ENCODE peak calls at places on chromosomes 13 and 19, in ten cellular contexts. W is heart right ventricle, C is GM23338, M is astrocyte of the cerebellum, I is fibroblast of lung, A is colonic mucosa, X is body of pancreas, P is choroid plexus epithelial cell, Y is AG10803, E is mucosa of descending colon. N is an unnamed sample.

GRCh38 chr19:48342841-48343540 is 17.6 kb downstream of the EMP3 start:
- DNase-seq in W (no peak), C (no peak), M (no peak), I (peak), A (no peak), X (no peak), P (peak), Y (peak), E (no peak), N (no peak)

GRCh38 chr19:19485161-19485997 is 30.0 kb downstream of the TSSK6 start:
- DNase-seq in W (peak), C (no peak), M (no peak), I (peak), A (no peak), X (no peak), P (peak), Y (peak), E (peak), N (peak)

GRCh38 chr13:24680258-24680920 is at the start of gene ATP12A:
- DNase-seq in W (no peak), C (peak), M (no peak), I (no peak), A (peak), X (peak), P (no peak), Y (no peak), E (no peak), N (no peak)

GRCh38 chr13:46620029-46620428 is 67.1 kb downstream of the LRCH1 start:
- DNase-seq in W (no peak), C (no peak), M (no peak), I (no peak), A (no peak), X (no peak), P (no peak), Y (no peak), E (no peak), N (no peak)

GRCh38 chr19:10699650-10700335 is 1.4 kb upstream of the QTRT1 start:
- DNase-seq in W (no peak), C (peak), M (peak), I (peak), A (peak), X (peak), P (peak), Y (peak), E (no peak), N (peak)

GRCh38 chr13:105587786-105588185 is 947.7 kb downstream of the EFNB2 start:
- DNase-seq in W (no peak), C (peak), M (no peak), I (peak), A (no peak), X (no peak), P (peak), Y (no peak), E (no peak), N (no peak)

GRCh38 chr19:50178859-50179537 is 15.9 kb upstream of the IZUMO2 start:
- DNase-seq in W (no peak), C (no peak), M (no peak), I (no peak), A (no peak), X (no peak), P (no peak), Y (no peak), E (no peak), N (no peak)

GRCh38 chr13:95698047-95698749 is 21.3 kb downstream of the DNAJC3 start:
- DNase-seq in W (no peak), C (peak), M (no peak), I (no peak), A (no peak), X (no peak), P (peak), Y (no peak), E (no peak), N (no peak)

GRCh38 chr19:14248578-14249011 is 42.6 kb upstream of the ADGRL1 start:
- DNase-seq in W (peak), C (peak), M (peak), I (peak), A (peak), X (no peak), P (peak), Y (peak), E (peak), N (peak)

GRCh38 chr13:45333973-45334922 is 6.7 kb downstream of the TPT1 start:
- DNase-seq in W (no peak), C (peak), M (no peak), I (peak), A (no peak), X (no peak), P (peak), Y (peak), E (no peak), N (peak)
- TF ChIP-seq CTCF in W (no peak), C (no peak), M (no peak), I (no peak), A (no peak), X (no peak), P (no peak), Y (no peak), E (no peak), N (no peak)

GRCh38 chr19:17243340-17243853 is 2.3 kb downstream of the NR2F6 start:
- DNase-seq in W (no peak), C (no peak), M (no peak), I (no peak), A (peak), X (peak), P (no peak), Y (no peak), E (peak), N (no peak)

GRCh38 chr19:17243854-17244617 is 1.7 kb downstream of the NR2F6 start:
- DNase-seq in W (peak), C (peak), M (no peak), I (no peak), A (peak), X (peak), P (no peak), Y (peak), E (peak), N (peak)

GRCh38 chr19:17245535-17245984 is at the start of gene NR2F6:
- DNase-seq in W (no peak), C (no peak), M (no peak), I (no peak), A (no peak), X (no peak), P (no peak), Y (no peak), E (no peak), N (no peak)

GRCh38 chr19:17246681-17247425 is 1.1 kb upstream of the NR2F6 start:
- DNase-seq in W (peak), C (peak), M (no peak), I (peak), A (peak), X (peak), P (peak), Y (peak), E (peak), N (peak)

DNA sequence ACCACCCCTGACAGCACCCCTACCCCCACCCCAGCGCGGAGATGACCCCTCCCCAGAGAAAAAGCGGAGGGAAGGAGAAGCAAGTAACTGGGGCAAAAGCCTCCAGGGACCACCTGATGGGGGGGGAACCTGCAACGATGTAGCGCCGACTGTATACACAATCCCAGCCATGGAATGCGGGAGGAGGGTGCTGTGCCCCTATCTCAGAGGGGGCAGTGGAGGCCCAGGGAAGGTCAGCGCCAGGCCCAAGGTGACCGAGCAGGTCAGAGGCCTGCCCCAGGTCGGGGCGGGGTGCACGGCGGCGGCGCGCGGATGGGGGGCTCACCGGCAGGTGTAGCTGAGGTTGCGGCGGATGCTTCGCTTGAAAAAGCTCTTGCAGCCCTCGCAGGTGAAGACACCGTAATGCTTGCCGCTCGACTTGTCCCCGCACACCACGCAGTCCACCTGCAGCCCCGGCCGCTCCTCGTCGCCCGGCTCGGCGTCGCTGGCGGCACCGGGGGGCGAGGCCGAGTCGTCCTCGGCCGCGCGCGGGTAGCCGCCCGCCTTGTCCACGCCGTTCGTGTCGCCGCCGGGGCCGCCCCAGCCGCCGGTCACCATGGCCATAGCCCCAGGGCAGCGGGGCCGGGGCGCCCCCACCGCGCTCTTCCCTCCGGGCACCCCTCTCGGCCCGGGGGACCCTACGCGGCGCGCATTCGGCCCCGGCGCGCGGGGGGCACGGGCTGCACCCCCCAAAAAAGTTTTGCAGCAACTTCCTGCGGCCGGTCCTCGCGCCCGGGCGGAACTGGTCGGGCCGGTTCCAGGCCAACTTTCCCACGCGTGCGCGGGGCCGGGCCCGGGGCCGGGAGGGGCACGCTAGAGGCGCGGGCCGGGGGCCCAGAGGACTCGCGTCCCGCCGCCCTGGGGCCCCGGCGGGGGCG is 843 bp downstream of the NR2F6 start:
- DNase-seq in W (no peak), C (peak), M (no peak), I (no peak), A (peak), X (peak), P (no peak), Y (no peak), E (peak), N (no peak)
- H3K4me3 ChIP-seq in W (peak), C (peak), M (peak), I (peak), A (peak), X (peak), P (peak), Y (peak), E (peak), N (peak)

GRCh38 chr19:18160441-18160791 is 7.5 kb downstream of the PIK3R2 start:
- DNase-seq in W (no peak), C (no peak), M (no peak), I (no peak), A (no peak), X (no peak), P (no peak), Y (no peak), E (no peak), N (no peak)

GRCh38 chr19:18159810-18160209 is 6.8 kb downstream of the PIK3R2 start:
- DNase-seq in W (no peak), C (no peak), M (no peak), I (no peak), A (no peak), X (no peak), P (no peak), Y (no peak), E (no peak), N (no peak)

GRCh38 chr19:18160792-18161690 is 8.1 kb downstream of the PIK3R2 start:
- DNase-seq in W (no peak), C (peak), M (no peak), I (peak), A (peak), X (peak), P (peak), Y (peak), E (peak), N (peak)

GRCh38 chr19:18164072-18164471 is 9.5 kb upstream of the IFI30 start:
- DNase-seq in W (no peak), C (no peak), M (no peak), I (no peak), A (no peak), X (no peak), P (no peak), Y (no peak), E (no peak), N (no peak)

GRCh38 chr19:18161691-18162039 is 8.7 kb downstream of the PIK3R2 start:
- DNase-seq in W (no peak), C (no peak), M (no peak), I (no peak), A (no peak), X (no peak), P (no peak), Y (no peak), E (peak), N (no peak)
- TF ChIP-seq CTCF in W (peak), C (no peak), M (no peak), I (no peak), A (no peak), X (no peak), P (no peak), Y (no peak), E (no peak), N (no peak)

GRCh38 chr13:50078512-50079277 is 63.5 kb downstream of the KCNRG start:
- DNase-seq in W (no peak), C (no peak), M (no peak), I (no peak), A (no peak), X (no peak), P (no peak), Y (no peak), E (no peak), N (peak)
- H3K4me3 ChIP-seq in W (no peak), C (peak), M (peak), I (peak), A (no peak), X (no peak), P (peak), Y (peak), E (no peak), N (peak)

GRCh38 chr19:36214388-36215275 is at the start of the genes ZNF146 and ZNF565:
- DNase-seq in W (peak), C (peak), M (peak), I (peak), A (peak), X (peak), P (peak), Y (peak), E (peak), N (peak)
- TF ChIP-seq CTCF in W (no peak), C (no peak), M (no peak), I (no peak), A (no peak), X (no peak), P (no peak), Y (peak), E (no peak), N (no peak)

DNA sequence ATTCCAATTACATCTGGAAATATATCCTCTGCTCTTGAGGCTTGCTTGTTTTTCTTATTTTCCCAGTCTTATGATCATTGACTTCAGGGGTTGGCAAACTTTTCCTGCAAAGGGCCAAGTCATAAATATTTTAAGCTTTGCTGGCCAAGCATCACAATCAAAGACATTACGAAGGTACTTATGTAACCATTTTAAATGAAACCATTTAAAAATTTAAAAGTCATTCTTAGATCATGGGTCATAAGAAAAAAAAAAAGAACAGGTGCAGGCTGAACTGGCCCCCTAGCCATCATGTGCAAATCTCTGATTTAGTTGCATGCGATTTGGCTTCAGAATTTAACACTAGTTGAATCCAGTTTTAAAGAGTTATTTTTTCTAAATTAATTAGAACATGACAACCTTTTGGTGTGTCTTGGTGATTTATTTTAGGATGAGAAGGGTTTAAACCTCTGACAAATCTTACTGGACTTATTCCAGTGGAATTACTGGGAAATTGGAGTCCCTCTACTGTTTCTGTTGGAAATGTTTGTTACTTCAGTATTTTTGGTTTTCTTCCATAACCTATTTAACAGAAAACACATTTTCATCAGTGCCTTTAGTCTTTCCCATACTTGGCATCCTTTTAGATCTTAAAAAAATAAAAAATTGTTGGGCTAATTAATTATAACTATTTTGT is 148.1 kb downstream of the NHLRC3 start:
- DNase-seq in W (peak), C (no peak), M (no peak), I (no peak), A (no peak), X (no peak), P (no peak), Y (no peak), E (no peak), N (peak)
- H3K4me3 ChIP-seq in W (no peak), C (no peak), M (no peak), I (no peak), A (no peak), X (no peak), P (no peak), Y (no peak), E (no peak), N (no peak)

GRCh38 chr19:45137179-45137761 is 23.5 kb downstream of the NKPD1 start:
- DNase-seq in W (peak), C (no peak), M (peak), I (peak), A (no peak), X (no peak), P (no peak), Y (no peak), E (no peak), N (no peak)
- TF ChIP-seq CTCF in W (no peak), C (no peak), M (no peak), I (no peak), A (no peak), X (no peak), P (no peak), Y (no peak), E (no peak), N (no peak)

DNA sequence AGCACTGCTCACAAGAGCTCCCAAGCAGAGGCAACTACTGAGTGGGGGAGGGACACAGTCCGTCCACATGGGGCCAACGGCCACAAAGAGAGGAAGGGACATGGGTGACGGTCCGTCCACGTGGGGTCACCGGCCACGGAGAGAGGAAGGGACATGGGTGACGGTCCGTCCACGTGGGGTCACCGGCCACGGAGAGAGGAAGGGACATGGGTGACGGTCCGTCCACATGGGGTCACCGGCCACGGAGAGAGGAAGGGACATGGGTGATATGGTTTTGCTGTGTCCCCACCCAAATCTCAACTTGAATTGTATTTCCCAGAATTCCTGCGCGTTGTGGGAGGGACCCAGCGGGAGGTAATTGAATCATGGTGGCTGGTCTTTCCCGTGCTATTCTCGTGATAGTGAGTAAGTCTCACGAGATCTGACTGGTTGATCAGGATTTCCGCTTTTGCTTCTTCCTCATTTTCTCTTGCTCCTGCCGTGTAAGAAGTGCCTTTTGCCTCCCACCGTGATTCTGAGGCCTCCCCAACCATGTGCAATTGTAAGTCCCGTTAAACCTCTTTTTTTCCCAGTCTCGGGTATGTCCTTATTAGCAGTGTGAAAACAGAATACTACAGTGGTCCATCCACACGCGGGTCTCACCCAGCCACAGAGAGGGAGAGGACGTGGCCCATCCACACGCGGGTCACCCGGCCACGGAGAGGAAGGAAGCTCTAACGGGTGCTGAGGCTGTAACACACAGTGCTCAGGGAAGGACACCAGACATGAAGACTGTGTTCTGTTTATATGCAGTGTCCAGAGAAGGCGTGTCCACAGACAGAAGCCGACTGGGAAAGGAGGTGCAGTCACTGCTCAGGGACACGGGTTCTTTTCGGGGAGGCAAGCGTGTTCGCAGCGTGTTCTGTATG is 48.5 kb downstream of the GAS6 start:
- DNase-seq in W (peak), C (no peak), M (no peak), I (no peak), A (no peak), X (no peak), P (no peak), Y (no peak), E (no peak), N (no peak)
- H3K4me3 ChIP-seq in W (no peak), C (no peak), M (no peak), I (no peak), A (peak), X (no peak), P (no peak), Y (no peak), E (no peak), N (no peak)

DNA sequence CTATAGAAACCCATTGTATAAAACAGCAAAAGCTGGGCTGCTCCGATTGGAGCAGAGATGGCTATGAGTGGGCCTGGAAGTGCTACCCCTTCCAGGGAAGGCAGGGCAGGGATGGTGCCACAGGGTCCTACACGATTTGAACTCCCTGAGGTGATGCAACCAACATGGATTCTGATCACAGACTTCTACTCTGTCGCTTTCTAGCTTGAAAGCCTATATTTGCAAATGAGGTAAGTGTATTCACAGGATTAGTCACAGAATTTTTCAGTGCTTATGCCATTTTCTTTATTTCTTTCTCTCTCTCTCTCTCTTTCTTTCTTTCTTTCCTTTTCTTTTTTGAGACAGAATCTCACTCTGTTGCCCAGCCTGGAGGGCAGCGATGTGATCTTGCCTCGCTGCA is 179.0 kb downstream of the SPRY2 start:
- DNase-seq in W (no peak), C (no peak), M (no peak), I (peak), A (no peak), X (no peak), P (no peak), Y (no peak), E (no peak), N (no peak)
- TF ChIP-seq CTCF in W (no peak), C (no peak), M (no peak), I (no peak), A (no peak), X (no peak), P (no peak), Y (no peak), E (no peak), N (no peak)

N was measured in fibroblast of the aortic adventitia.